ENCODE peak calls at places on chromosomes 4 and X, in four cellular contexts. One of them, this sample, is unnamed.

GRCh38 chr4:114597410-114598115 is 1.0 kb upstream of the UGT8 start:
- DNase-seq in right lobe of liver: no peak
- DNase-seq in breast epithelium: no peak
- DNase-seq in uterus: no peak
- DNase-seq in this sample: no peak

GRCh38 chr4:128757712-128758111 is 51.8 kb upstream of the JADE1 start:
- DNase-seq in uterus: no peak
- DNase-seq in right lobe of liver: no peak
- DNase-seq in breast epithelium: no peak
- DNase-seq in this sample: no peak

GRCh38 chr4:165580379-165580905 is 201.6 kb downstream of the CPE start:
- DNase-seq in uterus: no peak
- DNase-seq in right lobe of liver: no peak
- DNase-seq in breast epithelium: no peak
- DNase-seq in this sample: no peak

GRCh38 chr4:1462768-1463075 is 56.5 kb upstream of the NKX1-1 start:
- DNase-seq in right lobe of liver: no peak
- DNase-seq in breast epithelium: peak
- DNase-seq in uterus: no peak
- DNase-seq in this sample: no peak

GRCh38 chr4:161336016-161336415 is 827.8 kb downstream of the FSTL5 start:
- DNase-seq in breast epithelium: no peak
- DNase-seq in right lobe of liver: no peak
- DNase-seq in uterus: no peak
- DNase-seq in this sample: no peak

GRCh38 chr4:73576366-73576765 is 43.9 kb downstream of the RASSF6 start:
- DNase-seq in right lobe of liver: no peak
- DNase-seq in breast epithelium: no peak
- DNase-seq in uterus: no peak
- DNase-seq in this sample: no peak

GRCh38 chr4:5882947-5883346 is 9.9 kb downstream of the CRMP1 start:
- DNase-seq in right lobe of liver: no peak
- DNase-seq in breast epithelium: no peak
- DNase-seq in uterus: no peak
- DNase-seq in this sample: no peak

GRCh38 chr4:156329779-156330178 is 376.1 kb upstream of the CTSO start:
- DNase-seq in right lobe of liver: no peak
- DNase-seq in uterus: no peak
- DNase-seq in breast epithelium: no peak
- DNase-seq in this sample: no peak

GRCh38 chr4:4519296-4519898 is 22.5 kb downstream of the STX18 start:
- DNase-seq in right lobe of liver: no peak
- DNase-seq in uterus: no peak
- DNase-seq in breast epithelium: no peak
- DNase-seq in this sample: no peak

GRCh38 chrX:11341274-11342256 is 48.4 kb downstream of the AMELX start:
- DNase-seq in right lobe of liver: peak
- DNase-seq in breast epithelium: no peak
- DNase-seq in uterus: peak
- DNase-seq in this sample: no peak

GRCh38 chrX:57121162-57121741 is at the start of gene SPIN2B:
- DNase-seq in breast epithelium: peak
- DNase-seq in uterus: peak
- DNase-seq in right lobe of liver: peak
- DNase-seq in this sample: no peak
- TF ChIP-seq POLR2A in breast epithelium: no peak
- TF ChIP-seq POLR2A in uterus: peak
- TF ChIP-seq POLR2A in right lobe of liver: peak
- TF ChIP-seq POLR2A in this sample: peak

GRCh38 chr4:24912252-24913098 is at the start of gene CCDC149:
- DNase-seq in breast epithelium: peak
- DNase-seq in uterus: peak
- DNase-seq in right lobe of liver: peak
- DNase-seq in this sample: no peak
- TF ChIP-seq POLR2A in breast epithelium: peak
- TF ChIP-seq POLR2A in uterus: peak
- TF ChIP-seq POLR2A in right lobe of liver: peak
- TF ChIP-seq POLR2A in this sample: no peak

GRCh38 chr4:112302320-112303274 is 5.4 kb downstream of the ALPK1 start:
- DNase-seq in right lobe of liver: no peak
- DNase-seq in uterus: no peak
- DNase-seq in breast epithelium: no peak
- DNase-seq in this sample: no peak

GRCh38 chr4:112297495-112297894 is 326 bp downstream of the ALPK1 start:
- DNase-seq in breast epithelium: no peak
- DNase-seq in uterus: no peak
- DNase-seq in right lobe of liver: no peak
- DNase-seq in this sample: no peak

GRCh38 chr4:112296949-112297483 is at the start of gene ALPK1:
- DNase-seq in right lobe of liver: no peak
- DNase-seq in uterus: no peak
- DNase-seq in breast epithelium: no peak
- DNase-seq in this sample: no peak
- TF ChIP-seq POLR2A in right lobe of liver: peak
- TF ChIP-seq POLR2A in uterus: peak
- TF ChIP-seq POLR2A in breast epithelium: peak
- TF ChIP-seq POLR2A in this sample: peak

GRCh38 chrX:15790766-15791380 is 589 bp downstream of the ZRSR2 start:
- DNase-seq in right lobe of liver: no peak
- DNase-seq in breast epithelium: no peak
- DNase-seq in uterus: no peak
- DNase-seq in this sample: no peak
- TF ChIP-seq POLR2A in right lobe of liver: no peak
- TF ChIP-seq POLR2A in breast epithelium: no peak
- TF ChIP-seq POLR2A in uterus: no peak
- TF ChIP-seq POLR2A in this sample: no peak

GRCh38 chr4:77854431-77855111 is 8.1 kb upstream of the MRPL1 start:
- DNase-seq in right lobe of liver: no peak
- DNase-seq in breast epithelium: no peak
- DNase-seq in uterus: no peak
- DNase-seq in this sample: no peak

GRCh38 chr4:77856152-77856551 is 6.5 kb upstream of the MRPL1 start:
- DNase-seq in right lobe of liver: no peak
- DNase-seq in uterus: no peak
- DNase-seq in breast epithelium: no peak
- DNase-seq in this sample: no peak

GRCh38 chr4:77849278-77849965 is 13.2 kb upstream of the MRPL1 start:
- DNase-seq in breast epithelium: no peak
- DNase-seq in right lobe of liver: no peak
- DNase-seq in uterus: no peak
- DNase-seq in this sample: no peak

GRCh38 chr4:77852892-77853495 is 9.6 kb upstream of the MRPL1 start:
- DNase-seq in breast epithelium: no peak
- DNase-seq in uterus: no peak
- DNase-seq in right lobe of liver: no peak
- DNase-seq in this sample: no peak
- TF ChIP-seq POLR2A in breast epithelium: no peak
- TF ChIP-seq POLR2A in uterus: no peak
- TF ChIP-seq POLR2A in right lobe of liver: no peak
- TF ChIP-seq POLR2A in this sample: peak

DNA sequence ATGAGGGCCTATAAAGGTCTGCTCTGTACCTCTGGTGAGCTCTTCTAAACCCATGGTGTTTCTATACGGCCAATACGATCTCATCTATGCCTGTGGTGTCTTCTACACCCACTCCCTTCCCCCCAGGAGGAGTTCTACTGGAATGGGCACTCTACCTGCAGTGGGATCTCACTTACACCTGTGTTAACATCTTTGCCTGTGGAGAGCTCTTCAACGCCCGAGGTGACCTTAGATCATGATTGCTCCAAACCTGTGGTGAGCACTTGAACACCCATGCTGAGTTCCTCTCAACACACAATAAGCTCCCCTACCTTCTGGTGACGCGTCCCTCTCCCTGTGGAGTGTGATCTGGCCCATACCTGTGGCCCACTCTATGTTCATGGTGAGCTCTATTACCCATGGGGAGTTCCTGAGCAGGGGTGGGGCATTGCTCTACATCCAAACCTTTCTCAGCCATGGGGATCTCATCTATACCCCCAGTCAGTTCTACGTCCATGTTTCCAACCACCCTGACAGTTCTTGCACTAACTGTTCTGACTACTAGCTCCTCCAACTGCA is 48.6 kb downstream of the BCOR start:
- DNase-seq in right lobe of liver: no peak
- DNase-seq in uterus: no peak
- DNase-seq in breast epithelium: no peak
- DNase-seq in this sample: no peak
- TF ChIP-seq POLR2A in right lobe of liver: no peak
- TF ChIP-seq POLR2A in uterus: no peak
- TF ChIP-seq POLR2A in breast epithelium: no peak
- TF ChIP-seq POLR2A in this sample: no peak

GRCh38 chr4:182827166-182827565 is 90.0 kb downstream of the DCTD start:
- DNase-seq in right lobe of liver: no peak
- DNase-seq in breast epithelium: no peak
- DNase-seq in uterus: no peak
- DNase-seq in this sample: no peak
- TF ChIP-seq POLR2A in right lobe of liver: no peak
- TF ChIP-seq POLR2A in breast epithelium: no peak
- TF ChIP-seq POLR2A in uterus: no peak
- TF ChIP-seq POLR2A in this sample: no peak

GRCh38 chrX:107775000-107775733 is 420 bp downstream of the TSC22D3 start:
- DNase-seq in breast epithelium: no peak
- DNase-seq in right lobe of liver: no peak
- DNase-seq in uterus: no peak
- DNase-seq in this sample: no peak
- TF ChIP-seq POLR2A in breast epithelium: no peak
- TF ChIP-seq POLR2A in right lobe of liver: no peak
- TF ChIP-seq POLR2A in uterus: no peak
- TF ChIP-seq POLR2A in this sample: no peak

This sample was measured in vagina.